ENCODE peak calls at places on chromosomes 6 and 20, in six cellular contexts. Y, P, T, E, G and S are unnamed samples. For H3K9me3, the result is how much of the 10 kb centered on the place peaks cover.

GRCh38 chr6:41352907-41353306 is 17.5 kb downstream of the NCR2 start:
- DNase-seq in P (no peak), E (no peak), T (no peak), Y (peak), G (peak), S (no peak)

GRCh38 chr20:29741594-29741893 is 1515.9 kb upstream of the DEFB115 start:
- DNase-seq in Y (peak), E (no peak), T (no peak), G (no peak), P (no peak), S (peak)

GRCh38 chr20:1119128-1119505 is 715 bp downstream of the PSMF1 start:
- DNase-seq in T (no peak), G (no peak), Y (no peak), P (no peak), E (no peak), S (no peak)

GRCh38 chr20:3313681-3314080 is 74.7 kb upstream of the SLC4A11 start:
- DNase-seq in G (no peak), E (no peak), P (no peak), Y (no peak), T (no peak), S (no peak)

GRCh38 chr20:40685349-40685748 is 3.7 kb downstream of the MAFB start:
- DNase-seq in P (no peak), T (no peak), G (no peak), Y (no peak), E (no peak), S (no peak)

GRCh38 chr20:45111799-45112471 is 3.0 kb downstream of the WFDC5 start:
- DNase-seq in G (no peak), T (no peak), E (peak), Y (peak), P (no peak), S (no peak)

GRCh38 chr6:85066270-85066669 is 301.9 kb upstream of the TBX18 start:
- DNase-seq in Y (no peak), P (no peak), G (no peak), T (no peak), E (no peak), S (no peak)

GRCh38 chr6:121826156-121826810 is 390.8 kb downstream of the GJA1 start:
- DNase-seq in E (no peak), Y (peak), G (no peak), T (no peak), P (peak), S (no peak)

GRCh38 chr6:8218861-8219260 is 116.5 kb upstream of the EEF1E1 start:
- DNase-seq in T (no peak), E (no peak), G (no peak), Y (no peak), P (no peak), S (no peak)

GRCh38 chr6:10465633-10466499 is 51.0 kb upstream of the TFAP2A start:
- DNase-seq in G (no peak), Y (peak), P (peak), T (no peak), E (peak), S (no peak)

GRCh38 chr6:147207351-147207750 is 3.1 kb downstream of the STXBP5 start:
- DNase-seq in E (no peak), T (no peak), G (no peak), Y (no peak), P (no peak), S (no peak)

GRCh38 chr6:37473364-37474095 is 26.2 kb downstream of the CCDC167 start:
- DNase-seq in T (no peak), E (no peak), G (no peak), Y (no peak), P (peak), S (no peak)

GRCh38 chr6:4849214-4849613 is 73.0 kb downstream of the CDYL start:
- DNase-seq in T (no peak), P (peak), Y (no peak), G (no peak), E (no peak), S (no peak)

GRCh38 chr6:36964908-36965307 is 10.4 kb downstream of the PI16 start:
- DNase-seq in E (no peak), G (no peak), T (no peak), Y (no peak), P (no peak), S (peak)

GRCh38 chr20:17761612-17762011 is 61.8 kb downstream of the BANF2 start:
- DNase-seq in E (no peak), P (no peak), Y (no peak), G (no peak), T (no peak), S (no peak)

GRCh38 chr6:161564951-161565350 is 291.1 kb upstream of the AGPAT4 start:
- DNase-seq in T (no peak), P (no peak), G (no peak), Y (no peak), E (no peak), S (no peak)

GRCh38 chr6:118667988-118668387 is 16.6 kb upstream of the CEP85L start:
- DNase-seq in G (no peak), P (peak), Y (no peak), T (no peak), E (no peak), S (no peak)

GRCh38 chr6:110944681-110945151 is 13.8 kb upstream of the GTF3C6 start:
- DNase-seq in G (no peak), P (peak), Y (no peak), T (no peak), E (no peak), S (no peak)

GRCh38 chr6:169161572-169162167 is 92.0 kb downstream of the THBS2 start:
- DNase-seq in P (peak), E (no peak), T (no peak), G (no peak), Y (peak), S (peak)

GRCh38 chr20:38255389-38255788 is 5.1 kb downstream of the KIAA1755 start:
- DNase-seq in G (no peak), E (no peak), Y (no peak), T (no peak), P (peak), S (no peak)

GRCh38 chr6:87198496-87198895 is 43.1 kb downstream of the ZNF292 start:
- DNase-seq in G (no peak), E (no peak), P (peak), T (no peak), Y (no peak), S (no peak)

GRCh38 chr6:127515234-127515793 is 3.8 kb downstream of the MTCL3 start:
- DNase-seq in G (no peak), P (no peak), E (peak), T (no peak), Y (peak), S (no peak)

GRCh38 chr6:20569000-20569610 is 34.8 kb downstream of the CDKAL1 start:
- DNase-seq in E (no peak), P (peak), G (no peak), T (no peak), Y (no peak), S (no peak)

GRCh38 chr6:149057464-149057840 is 260.1 kb upstream of the TAB2 start:
- DNase-seq in E (no peak), G (no peak), P (no peak), Y (no peak), T (no peak), S (no peak)

GRCh38 chr6:165659945-165660862 is 2.8 kb downstream of the PDE10A start:
- DNase-seq in E (no peak), T (no peak), G (peak), P (peak), Y (no peak), S (no peak)

GRCh38 chr6:80445752-80446151 is 339.3 kb downstream of the BCKDHB start:
- DNase-seq in Y (no peak), T (no peak), G (no peak), P (no peak), E (no peak), S (no peak)

GRCh38 chr6:38503940-38504682 is 135.6 kb downstream of the BTBD9 start:
- DNase-seq in Y (no peak), P (no peak), E (no peak), G (no peak), T (no peak), S (no peak)

DNA sequence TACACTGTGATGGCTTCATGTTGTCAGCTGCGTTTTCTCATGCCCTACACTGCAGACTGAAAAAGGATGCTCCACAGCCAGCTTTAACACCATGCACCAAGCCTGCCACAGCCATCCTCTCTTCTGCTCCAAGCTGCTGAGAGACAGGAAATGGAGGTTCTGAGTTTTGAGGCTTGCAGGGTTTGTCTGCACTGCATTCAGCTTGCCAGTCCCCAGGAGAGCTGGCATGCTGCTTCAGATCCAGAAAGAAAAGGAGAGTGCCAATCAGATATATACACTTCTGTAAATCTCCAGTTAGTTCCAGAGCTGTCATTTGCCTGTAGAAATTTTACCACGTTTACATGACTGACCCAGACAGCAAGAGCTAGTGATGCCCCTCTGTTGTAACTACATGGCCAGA is 550.8 kb upstream of the FLRT3 start:
- DNase-seq in P (no peak), Y (no peak), T (no peak), G (no peak), E (no peak), S (no peak)
- H3K27ac ChIP-seq in P (no peak), Y (no peak), T (no peak), G (no peak), E (no peak), S (no peak)

GRCh38 chr6:117174835-117175360 is 90.5 kb upstream of the VGLL2 start:
- DNase-seq in T (no peak), Y (no peak), E (no peak), G (no peak), P (no peak), S (no peak)
- H3K9me3 ChIP-seq in T (under half), Y (under half), E (under half), G (under half), P (under half), S (under half)

DNA sequence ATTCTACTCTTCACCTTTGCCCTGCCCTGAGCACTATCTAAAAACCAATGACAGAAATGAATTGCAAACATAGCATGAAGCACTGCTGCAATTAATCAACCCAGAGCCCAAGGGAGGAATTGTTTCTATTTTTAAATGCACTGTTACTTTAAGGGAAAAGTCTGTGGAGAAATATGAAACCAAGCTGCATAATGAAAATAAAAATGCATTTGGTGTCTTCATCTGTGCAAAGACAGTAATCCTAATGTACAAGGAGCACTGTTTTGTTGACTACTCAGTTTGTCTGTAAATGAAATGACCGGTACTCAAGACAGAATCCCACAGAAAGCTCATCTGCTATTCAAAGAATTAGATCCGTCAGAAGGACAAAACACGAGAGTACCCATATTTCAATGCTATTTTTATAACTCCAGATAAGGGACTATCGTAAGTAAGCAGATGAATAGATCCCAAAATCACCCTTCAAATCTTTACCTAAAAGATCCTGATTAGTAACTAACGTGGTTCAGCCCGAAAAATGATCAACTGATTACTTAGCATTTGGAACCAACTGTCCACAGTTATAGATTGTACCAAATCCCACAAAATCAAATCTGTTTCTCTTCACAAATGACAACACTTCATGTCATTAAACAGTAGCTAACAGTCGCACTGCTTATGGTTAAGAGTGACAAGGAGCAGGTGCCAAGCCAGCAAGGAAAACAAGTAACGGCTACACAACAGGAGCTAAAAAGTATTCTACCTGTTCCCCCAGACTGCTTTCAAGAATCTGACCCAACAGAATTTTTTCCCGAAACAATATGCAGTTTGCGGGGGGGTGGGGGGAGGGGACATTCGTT is 2.4 kb downstream of the KIF13A start:
- DNase-seq in P (peak), T (no peak), G (no peak), Y (no peak), E (no peak), S (no peak)
- H3K27ac ChIP-seq in P (peak), T (peak), G (no peak), Y (no peak), E (no peak), S (no peak)

GRCh38 chr20:56289652-56290051 is 41.1 kb downstream of the MC3R start:
- DNase-seq in E (no peak), T (no peak), Y (no peak), P (no peak), G (no peak), S (no peak)
- H3K9me3 ChIP-seq in E (under half), T (under half), Y (under half), P (under half), G (under half), S (under half)

GRCh38 chr20:32989507-32990283 is 14.5 kb downstream of the SUN5 start:
- DNase-seq in T (no peak), Y (no peak), G (peak), P (no peak), E (no peak), S (no peak)

GRCh38 chr20:32990426-32990825 is 13.8 kb downstream of the SUN5 start:
- DNase-seq in T (no peak), E (no peak), P (no peak), Y (no peak), G (peak), S (no peak)

GRCh38 chr20:32991386-32991785 is 12.8 kb downstream of the SUN5 start:
- DNase-seq in P (no peak), T (no peak), E (no peak), G (peak), Y (no peak), S (no peak)

GRCh38 chr20:32993484-32994050 is 10.7 kb downstream of the SUN5 start:
- DNase-seq in E (no peak), G (peak), Y (no peak), T (no peak), P (no peak), S (no peak)

DNA sequence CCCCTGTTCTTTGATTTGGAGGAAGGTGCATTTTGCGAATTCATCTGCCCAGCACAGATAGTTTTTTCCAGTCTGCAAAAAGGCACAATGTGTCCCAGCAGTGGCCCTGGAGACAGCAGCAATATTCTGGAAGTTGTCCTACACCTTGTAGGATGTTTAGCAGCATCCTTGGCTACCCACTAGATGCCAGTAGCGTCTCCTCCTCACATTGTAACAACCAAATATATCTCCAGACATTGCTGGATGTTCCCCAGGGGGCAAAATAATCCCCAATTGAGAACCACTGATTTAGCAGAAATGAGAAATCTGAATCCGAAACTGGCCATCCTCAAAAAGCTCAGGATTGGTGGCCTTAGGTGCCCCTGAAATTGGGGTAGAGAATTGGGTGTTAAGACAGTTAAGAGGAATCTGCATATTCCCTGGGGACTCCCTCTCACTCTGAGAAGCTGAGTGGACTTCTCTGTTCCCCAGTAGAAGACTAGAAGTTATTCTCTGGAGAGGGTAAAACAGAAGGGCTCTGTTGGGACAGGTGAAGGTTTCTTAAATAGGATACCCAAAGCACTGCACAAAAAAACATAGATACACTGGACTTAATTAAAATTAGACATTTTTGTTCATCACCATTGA is 12.1 kb downstream of the SUN5 start:
- DNase-seq in G (no peak), Y (no peak), T (no peak), E (no peak), P (no peak), S (no peak)
- H3K27ac ChIP-seq in G (no peak), Y (no peak), T (no peak), E (no peak), P (no peak), S (no peak)

DNA sequence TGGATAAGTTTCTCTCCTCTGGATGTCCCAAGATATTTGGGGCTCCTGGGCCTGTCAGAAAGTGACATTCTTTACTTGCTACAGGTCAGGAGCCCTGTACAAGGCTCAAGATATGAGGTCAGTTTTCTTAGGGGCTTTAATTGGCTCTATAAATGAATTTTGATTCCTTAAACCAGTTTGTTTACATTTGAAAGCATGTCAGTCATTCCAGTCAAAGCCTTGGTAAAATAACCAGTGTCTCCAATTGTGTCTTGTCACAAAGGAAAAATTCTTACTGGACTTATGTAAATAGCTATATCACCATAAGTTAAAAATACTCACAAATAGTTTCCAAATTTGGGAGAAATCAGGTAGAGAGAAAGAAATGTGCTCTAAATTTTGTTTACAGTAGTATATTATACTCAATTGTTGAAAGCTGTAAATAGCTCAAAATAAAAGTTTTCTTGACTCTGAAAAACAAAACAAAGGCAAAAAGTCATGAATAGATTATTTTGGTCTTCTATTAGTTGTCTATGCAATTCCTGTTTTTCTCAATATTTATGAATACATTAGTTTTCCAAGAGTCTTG is 22.9 kb downstream of the RNF182 start:
- DNase-seq in T (no peak), P (no peak), E (no peak), Y (no peak), G (no peak), S (no peak)
- H3K9me3 ChIP-seq in T (under half), P (under half), E (under half), Y (under half), G (under half), S (under half)

GRCh38 chr20:49866051-49866450 is 49.3 kb downstream of the SPATA2 start:
- DNase-seq in E (no peak), Y (peak), G (no peak), P (peak), T (no peak), S (no peak)
- H3K27ac ChIP-seq in E (no peak), Y (peak), G (no peak), P (no peak), T (no peak), S (no peak)

DNA sequence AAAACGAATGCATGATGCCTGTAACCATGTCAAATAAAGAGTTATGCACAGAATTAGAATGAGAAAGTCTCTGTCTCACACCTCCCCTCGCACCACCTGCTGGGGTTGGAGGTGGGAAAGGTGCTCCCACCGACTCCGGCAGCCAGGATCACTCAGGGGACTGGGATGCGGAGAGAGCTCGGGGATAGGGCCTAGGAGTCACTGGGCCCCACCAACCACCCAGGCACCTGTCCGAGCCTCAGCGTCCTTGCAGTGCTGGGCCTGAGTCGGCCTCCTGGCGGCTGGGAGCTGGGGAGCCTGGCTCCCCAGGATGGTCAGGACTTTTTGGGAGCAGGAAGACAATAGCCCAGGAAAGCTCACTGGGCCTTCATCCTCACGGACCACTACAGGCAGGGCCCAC is 22.4 kb upstream of the CHRNA4 start:
- DNase-seq in T (no peak), P (no peak), Y (no peak), G (no peak), E (no peak), S (no peak)
- H3K9me3 ChIP-seq in T (under half), P (under half), Y (under half), G (under half), E (under half), S (under half)

GRCh38 chr6:32190054-32190945 is at the start of gene PBX2:
- DNase-seq in G (peak), P (peak), E (peak), Y (peak), T (peak), S (peak)

GRCh38 chr6:32191696-32192607 is 491 bp downstream of the GPSM3 start:
- DNase-seq in Y (no peak), G (no peak), E (no peak), P (no peak), T (no peak), S (peak)

GRCh38 chr6:32190946-32191677 is 1.1 kb upstream of the PBX2 start:
- DNase-seq in E (no peak), G (no peak), T (no peak), Y (no peak), P (no peak), S (peak)

GRCh38 chr6:32194388-32194787 is 1.9 kb upstream of the GPSM3 start:
- DNase-seq in T (no peak), E (no peak), G (no peak), Y (no peak), P (no peak), S (peak)

GRCh38 chr6:32192608-32193039 is at the start of gene GPSM3:
- DNase-seq in P (peak), T (no peak), E (no peak), Y (peak), G (no peak), S (peak)
- H3K27ac ChIP-seq in P (peak), T (peak), E (no peak), Y (peak), G (no peak), S (peak)